ENCODE peak calls at places on chromosomes 13 and 19, in six cellular contexts. W is stomach; P is A549; B is ascending aorta; Y is CD8-positive, alpha-beta T cell; K is esophagus muscularis mucosa. G is an unnamed sample.

GRCh38 chr19:19597809-19598306 is 20.6 kb downstream of the PBX4 start:
- DNase-seq in K (no peak), W (no peak), Y (no peak), P (no peak), B (no peak), G (no peak)

GRCh38 chr13:110311721-110312668 is 4.9 kb downstream of the COL4A2 start:
- DNase-seq in Y (no peak), B (peak), P (no peak), K (no peak), W (no peak), G (no peak)

GRCh38 chr13:20173121-20173746 is 12.4 kb upstream of the GJA3 start:
- DNase-seq in P (no peak), Y (no peak), W (no peak), K (no peak), B (no peak), G (no peak)

GRCh38 chr19:690203-690602 is 5.0 kb downstream of the PRSS57 start:
- DNase-seq in W (no peak), K (no peak), P (no peak), Y (no peak), B (no peak), G (no peak)

GRCh38 chr13:74452176-74452575 is 318.0 kb upstream of the KLF12 start:
- DNase-seq in B (no peak), Y (no peak), W (no peak), P (no peak), K (no peak), G (no peak)

GRCh38 chr13:112670864-112671263 is 19.0 kb upstream of the ATP11A start:
- DNase-seq in B (no peak), Y (no peak), W (no peak), P (no peak), K (no peak), G (no peak)

GRCh38 chr13:94261163-94261562 is 218.3 kb downstream of the DCT start:
- DNase-seq in P (no peak), Y (no peak), K (no peak), B (no peak), W (no peak), G (no peak)

GRCh38 chr13:97627566-97627965 is 193.6 kb downstream of the RAP2A start:
- DNase-seq in W (no peak), P (no peak), Y (no peak), B (peak), K (no peak), G (no peak)

GRCh38 chr13:48595330-48596127 is 58.2 kb upstream of the CYSLTR2 start:
- DNase-seq in P (peak), W (peak), Y (peak), K (peak), B (no peak), G (peak)

GRCh38 chr19:19261350-19262189 is 11.5 kb downstream of the TM6SF2 start:
- DNase-seq in W (no peak), K (no peak), Y (no peak), P (no peak), B (no peak), G (no peak)

GRCh38 chr19:2577722-2578335 is 101.9 kb downstream of the GADD45B start:
- DNase-seq in P (no peak), W (no peak), K (no peak), B (peak), Y (no peak), G (no peak)

GRCh38 chr13:76516013-76516412 is 370.2 kb downstream of the KCTD12 start:
- DNase-seq in W (no peak), K (no peak), B (no peak), P (no peak), Y (no peak), G (no peak)

GRCh38 chr19:15252398-15253018 is 20.3 kb upstream of the EPHX3 start:
- DNase-seq in P (no peak), B (peak), Y (no peak), W (no peak), K (no peak), G (no peak)

GRCh38 chr19:32406161-32407003 is 812 bp downstream of the DPY19L3 start:
- DNase-seq in Y (no peak), P (no peak), K (peak), W (no peak), B (no peak), G (no peak)

GRCh38 chr19:8324186-8325050 is 3.1 kb downstream of the RPS28 start:
- DNase-seq in Y (no peak), B (no peak), K (no peak), P (no peak), W (no peak), G (no peak)

GRCh38 chr19:42207767-42208259 is 9.7 kb downstream of the DEDD2 start:
- DNase-seq in Y (no peak), W (peak), B (no peak), K (no peak), P (peak), G (no peak)

GRCh38 chr13:43058318-43058674 is 34.9 kb downstream of the DNAJC15 start:
- DNase-seq in P (peak), K (no peak), W (no peak), Y (no peak), B (no peak), G (no peak)

GRCh38 chr19:32201661-32202060 is 143.7 kb upstream of the ZNF507 start:
- DNase-seq in K (peak), B (no peak), Y (no peak), P (no peak), W (no peak), G (no peak)

GRCh38 chr19:18469245-18470107 is 31.5 kb upstream of the ISYNA1 start:
- DNase-seq in B (peak), K (no peak), W (peak), P (peak), Y (peak), G (peak)

GRCh38 chr13:29174093-29174492 is 354.0 kb downstream of the MTUS2 start:
- DNase-seq in W (no peak), K (no peak), Y (no peak), B (no peak), P (no peak), G (no peak)

GRCh38 chr13:29165840-29166239 is 345.7 kb downstream of the MTUS2 start:
- DNase-seq in B (no peak), Y (no peak), W (no peak), P (no peak), K (no peak), G (no peak)

GRCh38 chr13:29175245-29175873 is 355.2 kb downstream of the MTUS2 start:
- DNase-seq in B (no peak), Y (no peak), K (no peak), P (no peak), W (no peak), G (no peak)

GRCh38 chr13:29171244-29171643 is 351.1 kb downstream of the MTUS2 start:
- DNase-seq in W (no peak), K (no peak), P (no peak), B (no peak), Y (no peak), G (no peak)

DNA sequence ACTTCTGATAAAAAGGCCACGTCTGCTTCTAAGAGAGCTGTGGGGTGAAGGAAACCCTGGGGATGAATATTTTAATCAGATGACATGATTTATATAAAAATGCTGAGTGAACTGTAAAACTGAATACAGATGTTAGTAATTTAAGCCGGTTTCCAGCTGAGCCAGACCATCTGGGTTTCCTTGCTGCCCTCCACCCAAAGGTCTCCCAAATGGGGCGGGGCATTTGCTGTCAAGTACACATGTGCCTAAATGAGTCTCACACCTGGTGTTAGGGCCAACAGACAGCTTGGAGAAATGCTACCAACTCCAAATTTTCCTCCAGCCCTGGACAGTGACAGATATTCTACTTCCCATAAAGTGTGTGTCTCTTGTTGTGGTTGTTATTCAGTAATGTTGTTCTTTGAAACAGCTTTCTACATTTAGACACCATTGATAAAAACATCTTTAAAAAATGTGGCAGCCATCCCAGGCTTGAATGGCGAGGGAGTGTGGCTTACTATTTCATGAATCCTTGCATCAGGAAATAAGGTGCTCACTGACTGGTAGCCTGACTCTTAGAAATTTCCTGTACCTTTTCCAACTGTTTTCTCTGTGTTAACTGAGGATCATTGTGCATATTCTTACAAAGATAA is 350.4 kb downstream of the MTUS2 start:
- DNase-seq in B (no peak), Y (no peak), P (no peak), K (no peak), W (no peak), G (no peak)
- TF ChIP-seq CTCF in B (no peak), Y (no peak), P (no peak), K (no peak), W (no peak), G (no peak)

GRCh38 chr19:6534451-6535093 is 3.7 kb downstream of the TNFSF9 start:
- DNase-seq in W (no peak), P (no peak), Y (no peak), K (no peak), B (no peak), G (no peak)
- H3K4me3 ChIP-seq in W (no peak), P (no peak), Y (no peak), K (no peak), B (no peak), G (no peak)

GRCh38 chr19:45754323-45754722 is 14.7 kb downstream of the SIX5 start:
- DNase-seq in B (no peak), K (no peak), Y (no peak), P (no peak), W (no peak), G (no peak)

GRCh38 chr19:45758921-45759320 is 10.1 kb downstream of the SIX5 start:
- DNase-seq in K (no peak), W (no peak), B (no peak), P (no peak), Y (no peak), G (no peak)

GRCh38 chr19:45757696-45758095 is 11.4 kb downstream of the SIX5 start:
- DNase-seq in Y (no peak), K (no peak), B (no peak), P (no peak), W (no peak), G (no peak)

GRCh38 chr19:45752639-45753038 is 16.4 kb downstream of the SIX5 start:
- DNase-seq in B (no peak), P (no peak), K (no peak), W (no peak), Y (no peak), G (no peak)

DNA sequence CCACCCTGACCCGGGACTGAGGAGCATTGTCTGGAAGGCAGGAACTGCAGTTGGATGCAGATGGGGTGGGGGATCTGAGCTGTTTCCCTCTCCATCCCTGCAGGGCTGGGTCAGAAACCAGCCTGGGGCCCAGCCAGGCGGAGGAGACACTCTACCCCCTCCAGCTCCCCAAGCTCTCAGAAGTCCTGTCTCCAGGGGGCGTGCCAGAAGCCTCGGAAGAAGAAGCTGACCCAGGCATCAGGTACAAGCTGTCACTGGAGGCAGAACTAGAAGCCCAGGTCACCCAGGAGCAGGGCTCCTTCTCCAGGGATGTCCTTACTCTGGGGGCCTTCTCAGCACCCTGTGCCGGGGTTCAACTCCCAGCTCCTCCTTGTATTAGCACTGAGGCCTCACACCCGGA is 15.5 kb downstream of the SIX5 start:
- DNase-seq in W (no peak), K (no peak), Y (no peak), P (no peak), B (no peak), G (no peak)
- TF ChIP-seq CTCF in W (no peak), K (no peak), Y (no peak), P (no peak), B (no peak), G (peak)

GRCh38 chr19:17454579-17454978 is 6.1 kb upstream of the TMEM221 start:
- DNase-seq in P (no peak), Y (no peak), B (no peak), W (no peak), K (no peak), G (no peak)

GRCh38 chr19:17448190-17448967 is at the start of gene TMEM221:
- DNase-seq in Y (peak), W (peak), P (peak), B (peak), K (no peak), G (no peak)

GRCh38 chr19:17450264-17451075 is 2.0 kb upstream of the TMEM221 start:
- DNase-seq in Y (no peak), B (no peak), P (no peak), W (no peak), K (no peak), G (no peak)

GRCh38 chr19:17455308-17455707 is 5.4 kb downstream of the NXNL1 start:
- DNase-seq in K (no peak), Y (no peak), W (no peak), B (no peak), P (no peak), G (no peak)

DNA sequence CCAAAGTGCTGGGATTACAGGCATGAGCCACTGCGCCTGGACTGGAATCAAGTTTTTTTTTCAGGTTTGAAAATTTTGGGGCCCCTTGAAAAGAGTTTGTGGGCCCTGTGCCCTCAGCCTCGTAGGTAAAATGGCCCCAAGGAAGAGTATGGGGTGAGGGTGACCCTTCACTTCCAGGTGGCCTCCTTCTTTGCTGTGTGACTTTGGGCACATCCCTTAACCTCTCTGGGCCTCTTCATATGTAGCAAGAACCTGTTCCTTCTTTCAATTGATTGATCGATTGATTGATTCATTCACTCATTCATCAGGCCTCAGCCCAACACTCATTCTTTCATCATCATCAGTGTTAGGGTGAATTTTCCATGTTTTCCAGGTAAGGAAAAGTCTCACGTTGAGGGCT is 3.4 kb upstream of the TMEM221 start:
- DNase-seq in B (no peak), P (no peak), K (no peak), Y (no peak), W (no peak), G (no peak)
- H3K4me3 ChIP-seq in B (no peak), P (no peak), K (no peak), Y (no peak), W (no peak), G (no peak)

DNA sequence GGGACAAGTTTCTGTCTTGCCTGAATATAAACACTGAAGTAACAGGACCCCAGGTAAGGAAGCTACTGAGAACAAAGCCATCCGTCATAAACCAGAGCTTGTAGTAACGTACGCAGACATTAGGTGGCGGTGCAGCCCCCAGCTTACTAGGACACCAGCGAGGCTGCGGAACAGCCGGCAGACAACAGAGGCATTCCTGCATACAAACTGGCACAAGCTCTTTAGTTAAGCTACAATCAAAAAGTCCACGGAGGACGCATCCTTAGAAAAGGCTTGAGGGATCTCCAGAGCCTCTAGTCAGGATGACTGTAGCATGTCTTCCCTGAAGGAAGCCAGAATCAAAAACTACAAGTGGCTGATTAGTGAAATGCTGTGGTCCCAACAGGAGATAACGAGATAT is 26.2 kb downstream of the ZNF160 start:
- DNase-seq in B (no peak), K (no peak), P (no peak), W (no peak), Y (no peak), G (no peak)
- TF ChIP-seq CTCF in B (peak), K (peak), P (no peak), W (no peak), Y (no peak), G (peak)

G was measured in epithelial cell of proximal tubule.